ENCODE peak calls at places on chromosomes 1 and 21, in five cellular contexts. One of them, this sample, is unnamed.
A peak's percentile ranks its signal among the peaks of the same experiment; 100 is the strongest.

GRCh38 chr1:159279754-159280153 is 22.4 kb upstream of the FCER1A start:
- DNase-seq in choroid plexus epithelial cell: no peak
- DNase-seq in foreskin fibroblast: no peak
- DNase-seq in cardiac muscle cell: no peak
- DNase-seq in fibroblast of the aortic adventitia: no peak
- DNase-seq in this sample: peak; percentile 3

GRCh38 chr1:220642285-220642684 is 47.9 kb upstream of the C1orf115 start:
- DNase-seq in fibroblast of the aortic adventitia: no peak
- DNase-seq in choroid plexus epithelial cell: no peak
- DNase-seq in cardiac muscle cell: no peak
- DNase-seq in foreskin fibroblast: no peak
- DNase-seq in this sample: no peak

GRCh38 chr21:32599146-32599925 is 12.8 kb downstream of the CFAP298 start:
- DNase-seq in fibroblast of the aortic adventitia: no peak
- DNase-seq in foreskin fibroblast: no peak
- DNase-seq in choroid plexus epithelial cell: no peak
- DNase-seq in cardiac muscle cell: no peak
- DNase-seq in this sample: no peak

GRCh38 chr1:10980094-10980577 is 32.3 kb upstream of the TARDBP start:
- DNase-seq in fibroblast of the aortic adventitia: peak; percentile 83
- DNase-seq in foreskin fibroblast: peak; percentile 92
- DNase-seq in choroid plexus epithelial cell: peak; percentile 72
- DNase-seq in cardiac muscle cell: peak; percentile 83
- DNase-seq in this sample: peak; percentile 33

GRCh38 chr1:118204648-118205047 is 19.6 kb upstream of the SPAG17 start:
- DNase-seq in choroid plexus epithelial cell: no peak
- DNase-seq in fibroblast of the aortic adventitia: no peak
- DNase-seq in foreskin fibroblast: peak; percentile 4
- DNase-seq in cardiac muscle cell: no peak
- DNase-seq in this sample: no peak

GRCh38 chr1:181660621-181661020 is 177.3 kb downstream of the CACNA1E start:
- DNase-seq in fibroblast of the aortic adventitia: no peak
- DNase-seq in cardiac muscle cell: no peak
- DNase-seq in choroid plexus epithelial cell: no peak
- DNase-seq in foreskin fibroblast: no peak
- DNase-seq in this sample: peak; percentile 36

GRCh38 chr21:45979141-45979631 is 2.4 kb upstream of the COL6A1 start:
- DNase-seq in fibroblast of the aortic adventitia: no peak
- DNase-seq in foreskin fibroblast: peak; percentile 38
- DNase-seq in cardiac muscle cell: no peak
- DNase-seq in choroid plexus epithelial cell: peak; percentile 44
- DNase-seq in this sample: peak; percentile 75

GRCh38 chr1:95197616-95198252 is 36.3 kb upstream of the RWDD3 start:
- DNase-seq in fibroblast of the aortic adventitia: peak; percentile 7
- DNase-seq in foreskin fibroblast: peak; percentile 68
- DNase-seq in choroid plexus epithelial cell: peak; percentile 41
- DNase-seq in cardiac muscle cell: peak; percentile 23
- DNase-seq in this sample: peak; percentile 47

GRCh38 chr1:229689273-229689672 is 63.2 kb downstream of the URB2 start:
- DNase-seq in cardiac muscle cell: no peak
- DNase-seq in choroid plexus epithelial cell: no peak
- DNase-seq in fibroblast of the aortic adventitia: no peak
- DNase-seq in foreskin fibroblast: no peak
- DNase-seq in this sample: no peak

GRCh38 chr1:234585333-234586055 is 24.5 kb downstream of the IRF2BP2 start:
- DNase-seq in choroid plexus epithelial cell: no peak
- DNase-seq in foreskin fibroblast: peak; percentile 59
- DNase-seq in cardiac muscle cell: peak; percentile 37
- DNase-seq in fibroblast of the aortic adventitia: peak; percentile 88
- DNase-seq in this sample: peak; percentile 78

GRCh38 chr1:65512383-65512782 is 91.9 kb downstream of the LEPR start:
- DNase-seq in fibroblast of the aortic adventitia: no peak
- DNase-seq in foreskin fibroblast: peak; percentile 51
- DNase-seq in cardiac muscle cell: no peak
- DNase-seq in choroid plexus epithelial cell: no peak
- DNase-seq in this sample: peak; percentile 26

GRCh38 chr1:165564561-165564960 is 20.8 kb downstream of the LRRC52 start:
- DNase-seq in choroid plexus epithelial cell: no peak
- DNase-seq in cardiac muscle cell: no peak
- DNase-seq in fibroblast of the aortic adventitia: no peak
- DNase-seq in foreskin fibroblast: no peak
- DNase-seq in this sample: no peak

GRCh38 chr1:16617778-16618580 is 4.6 kb upstream of the NBPF1 start:
- DNase-seq in fibroblast of the aortic adventitia: no peak
- DNase-seq in choroid plexus epithelial cell: no peak
- DNase-seq in cardiac muscle cell: no peak
- DNase-seq in foreskin fibroblast: no peak
- DNase-seq in this sample: no peak

GRCh38 chr1:41895552-41895951 is 23.2 kb downstream of the HIVEP3 start:
- DNase-seq in choroid plexus epithelial cell: no peak
- DNase-seq in fibroblast of the aortic adventitia: no peak
- DNase-seq in cardiac muscle cell: no peak
- DNase-seq in foreskin fibroblast: no peak
- DNase-seq in this sample: no peak

GRCh38 chr1:188027613-188028012 is 1198.9 kb downstream of the PLA2G4A start:
- DNase-seq in cardiac muscle cell: peak; percentile 82
- DNase-seq in fibroblast of the aortic adventitia: peak; percentile 7
- DNase-seq in choroid plexus epithelial cell: peak; percentile 93
- DNase-seq in foreskin fibroblast: peak; percentile 62
- DNase-seq in this sample: peak; percentile 81

GRCh38 chr1:147545133-147545532 is 3.8 kb downstream of the BCL9 start:
- DNase-seq in choroid plexus epithelial cell: peak; percentile 41
- DNase-seq in cardiac muscle cell: peak; percentile 48
- DNase-seq in fibroblast of the aortic adventitia: peak; percentile 69
- DNase-seq in foreskin fibroblast: peak; percentile 30
- DNase-seq in this sample: peak; percentile 72

GRCh38 chr1:64856564-64856963 is 109.8 kb downstream of the JAK1 start:
- DNase-seq in choroid plexus epithelial cell: peak; percentile 26
- DNase-seq in fibroblast of the aortic adventitia: peak; percentile 9
- DNase-seq in foreskin fibroblast: no peak
- DNase-seq in cardiac muscle cell: peak; percentile 32
- DNase-seq in this sample: peak; percentile 28

GRCh38 chr1:91278754-91279153 is 125.9 kb downstream of the HFM1 start:
- DNase-seq in cardiac muscle cell: peak; percentile 50
- DNase-seq in foreskin fibroblast: peak; percentile 11
- DNase-seq in fibroblast of the aortic adventitia: peak; percentile 49
- DNase-seq in choroid plexus epithelial cell: peak; percentile 57
- DNase-seq in this sample: peak; percentile 31

GRCh38 chr1:175062339-175062738 is 5.3 kb upstream of the TNN start:
- DNase-seq in cardiac muscle cell: no peak
- DNase-seq in fibroblast of the aortic adventitia: no peak
- DNase-seq in choroid plexus epithelial cell: no peak
- DNase-seq in foreskin fibroblast: no peak
- DNase-seq in this sample: peak; percentile 30

GRCh38 chr1:227896710-227897655 is 50.7 kb downstream of the WNT9A start:
- DNase-seq in cardiac muscle cell: no peak
- DNase-seq in foreskin fibroblast: no peak
- DNase-seq in fibroblast of the aortic adventitia: no peak
- DNase-seq in choroid plexus epithelial cell: no peak
- DNase-seq in this sample: no peak

GRCh38 chr21:46078322-46078981 is 19.5 kb upstream of the COL6A2 start:
- DNase-seq in fibroblast of the aortic adventitia: peak; percentile 49
- DNase-seq in cardiac muscle cell: no peak
- DNase-seq in choroid plexus epithelial cell: no peak
- DNase-seq in foreskin fibroblast: peak; percentile 70
- DNase-seq in this sample: peak; percentile 87

GRCh38 chr1:160884579-160884978 is 401 bp downstream of the ITLN1 start:
- DNase-seq in fibroblast of the aortic adventitia: no peak
- DNase-seq in foreskin fibroblast: no peak
- DNase-seq in choroid plexus epithelial cell: no peak
- DNase-seq in cardiac muscle cell: no peak
- DNase-seq in this sample: no peak

GRCh38 chr1:21234779-21235178 is 55.5 kb downstream of the ECE1 start:
- DNase-seq in foreskin fibroblast: peak; percentile 87
- DNase-seq in cardiac muscle cell: no peak
- DNase-seq in choroid plexus epithelial cell: no peak
- DNase-seq in fibroblast of the aortic adventitia: peak; percentile 17
- DNase-seq in this sample: peak; percentile 60

GRCh38 chr1:194693244-194693643 is 1506.8 kb upstream of the B3GALT2 start:
- DNase-seq in choroid plexus epithelial cell: no peak
- DNase-seq in fibroblast of the aortic adventitia: no peak
- DNase-seq in cardiac muscle cell: no peak
- DNase-seq in foreskin fibroblast: no peak
- DNase-seq in this sample: no peak

GRCh38 chr1:56424744-56425493 is 154.4 kb downstream of the PLPP3 start:
- DNase-seq in choroid plexus epithelial cell: peak; percentile 78
- DNase-seq in foreskin fibroblast: peak; percentile 74
- DNase-seq in cardiac muscle cell: peak; percentile 57
- DNase-seq in fibroblast of the aortic adventitia: peak; percentile 36
- DNase-seq in this sample: peak; percentile 81

GRCh38 chr21:20639026-20639425 is 359.2 kb upstream of the NCAM2 start:
- DNase-seq in choroid plexus epithelial cell: peak; percentile 65
- DNase-seq in foreskin fibroblast: peak; percentile 4
- DNase-seq in fibroblast of the aortic adventitia: peak; percentile 16
- DNase-seq in cardiac muscle cell: peak; percentile 1
- DNase-seq in this sample: peak; percentile 16

GRCh38 chr1:217561446-217561845 is 69.4 kb downstream of the GPATCH2 start:
- DNase-seq in choroid plexus epithelial cell: peak; percentile 10
- DNase-seq in fibroblast of the aortic adventitia: no peak
- DNase-seq in foreskin fibroblast: no peak
- DNase-seq in cardiac muscle cell: peak; percentile 66
- DNase-seq in this sample: no peak

GRCh38 chr1:227748496-227749182 is 13.4 kb downstream of the SNAP47 start:
- DNase-seq in foreskin fibroblast: peak; percentile 34
- DNase-seq in cardiac muscle cell: peak; percentile 35
- DNase-seq in choroid plexus epithelial cell: no peak
- DNase-seq in fibroblast of the aortic adventitia: peak; percentile 78
- DNase-seq in this sample: peak; percentile 50

GRCh38 chr1:99527078-99527477 is 118.8 kb upstream of the PALMD start:
- DNase-seq in fibroblast of the aortic adventitia: peak; percentile 47
- DNase-seq in cardiac muscle cell: peak; percentile 56
- DNase-seq in foreskin fibroblast: peak; percentile 50
- DNase-seq in choroid plexus epithelial cell: peak; percentile 60
- DNase-seq in this sample: peak; percentile 29

GRCh38 chr1:44405041-44405803 is at the start of gene RNF220:
- DNase-seq in fibroblast of the aortic adventitia: peak; percentile 71
- DNase-seq in foreskin fibroblast: peak; percentile 77
- DNase-seq in choroid plexus epithelial cell: peak; percentile 81
- DNase-seq in cardiac muscle cell: peak; percentile 76
- DNase-seq in this sample: peak; percentile 49

GRCh38 chr1:36705629-36706028 is 222.9 kb upstream of the CSF3R start:
- DNase-seq in foreskin fibroblast: no peak
- DNase-seq in cardiac muscle cell: no peak
- DNase-seq in fibroblast of the aortic adventitia: no peak
- DNase-seq in choroid plexus epithelial cell: no peak
- DNase-seq in this sample: no peak

GRCh38 chr1:15106608-15107007 is 46.9 kb upstream of the TMEM51 start:
- DNase-seq in foreskin fibroblast: no peak
- DNase-seq in fibroblast of the aortic adventitia: no peak
- DNase-seq in choroid plexus epithelial cell: peak; percentile 10
- DNase-seq in cardiac muscle cell: peak; percentile 49
- DNase-seq in this sample: no peak

DNA sequence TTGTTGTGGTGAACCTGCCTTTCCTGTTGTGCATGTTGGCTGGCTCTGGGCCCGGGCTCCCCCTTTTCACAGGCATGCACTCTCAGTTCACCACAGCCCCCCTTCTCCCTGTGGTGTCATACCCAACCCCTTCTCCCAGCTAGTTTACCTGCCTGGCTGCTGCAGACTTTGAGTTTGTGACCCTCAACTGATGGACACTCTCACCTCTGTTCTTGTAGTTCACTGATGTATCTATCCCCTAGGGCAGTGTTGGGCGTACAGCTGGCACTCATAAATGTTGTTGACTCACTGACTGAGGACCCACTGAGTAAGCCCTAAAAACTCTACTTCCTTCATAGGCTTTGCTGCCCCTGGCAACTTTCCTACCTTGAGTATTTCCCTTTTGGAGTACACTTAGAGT is 54.9 kb downstream of the WDR64 start:
- DNase-seq in cardiac muscle cell: no peak
- DNase-seq in choroid plexus epithelial cell: no peak
- DNase-seq in foreskin fibroblast: peak; percentile 92
- DNase-seq in fibroblast of the aortic adventitia: peak; percentile 43
- DNase-seq in this sample: peak; percentile 90
- H3K4me3 ChIP-seq in cardiac muscle cell: no peak overlapping the region
- H3K4me3 ChIP-seq in choroid plexus epithelial cell: no peak overlapping the region
- H3K4me3 ChIP-seq in foreskin fibroblast: no peak overlapping the region
- H3K4me3 ChIP-seq in fibroblast of the aortic adventitia: no peak overlapping the region
- H3K4me3 ChIP-seq in this sample: no peak overlapping the region

GRCh38 chr1:46445773-46446256 is 43.8 kb upstream of the DMBX1 start:
- DNase-seq in foreskin fibroblast: no peak
- DNase-seq in fibroblast of the aortic adventitia: no peak
- DNase-seq in choroid plexus epithelial cell: no peak
- DNase-seq in cardiac muscle cell: no peak
- DNase-seq in this sample: no peak
- TF ChIP-seq CTCF in foreskin fibroblast: no peak
- TF ChIP-seq CTCF in fibroblast of the aortic adventitia: peak; percentile 16
- TF ChIP-seq CTCF in choroid plexus epithelial cell: peak; percentile 28
- TF ChIP-seq CTCF in cardiac muscle cell: peak; percentile 20
- TF ChIP-seq CTCF in this sample: no peak

DNA sequence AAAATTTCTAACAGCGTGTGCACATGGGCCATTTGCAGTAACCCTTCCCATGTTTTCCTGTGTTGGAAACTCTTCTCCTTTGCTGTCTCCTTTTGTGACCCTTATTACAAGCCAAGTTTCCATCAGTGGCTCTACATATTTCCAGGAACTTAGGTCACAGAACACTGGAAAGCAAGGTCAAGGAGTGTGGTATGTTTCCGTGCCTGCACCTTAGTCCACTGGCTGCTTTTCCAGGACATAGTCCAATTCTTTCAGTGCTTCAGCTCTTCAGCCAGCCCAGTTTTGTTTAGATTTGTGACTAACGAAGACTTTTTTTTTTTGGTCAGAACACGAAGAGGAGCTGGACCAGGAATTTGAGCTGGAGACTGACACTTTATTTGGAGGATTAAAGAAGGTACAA is 33.8 kb downstream of the HHAT start:
- DNase-seq in foreskin fibroblast: peak; percentile 67
- DNase-seq in fibroblast of the aortic adventitia: peak; percentile 82
- DNase-seq in cardiac muscle cell: peak; percentile 66
- DNase-seq in choroid plexus epithelial cell: no peak
- DNase-seq in this sample: peak; percentile 54
- H3K4me3 ChIP-seq in foreskin fibroblast: no peak overlapping the region
- H3K4me3 ChIP-seq in fibroblast of the aortic adventitia: no peak overlapping the region
- H3K4me3 ChIP-seq in cardiac muscle cell: no peak overlapping the region
- H3K4me3 ChIP-seq in choroid plexus epithelial cell: no peak overlapping the region
- H3K4me3 ChIP-seq in this sample: no peak overlapping the region

GRCh38 chr1:237124856-237125462 is 83.0 kb downstream of the RYR2 start:
- DNase-seq in fibroblast of the aortic adventitia: no peak
- DNase-seq in choroid plexus epithelial cell: peak; percentile 20
- DNase-seq in cardiac muscle cell: peak; percentile 5
- DNase-seq in foreskin fibroblast: no peak
- DNase-seq in this sample: no peak
- TF ChIP-seq CTCF in fibroblast of the aortic adventitia: no peak
- TF ChIP-seq CTCF in choroid plexus epithelial cell: peak; percentile 41
- TF ChIP-seq CTCF in cardiac muscle cell: peak; percentile 40
- TF ChIP-seq CTCF in foreskin fibroblast: no peak
- TF ChIP-seq CTCF in this sample: peak; percentile 22

GRCh38 chr1:226691257-226691656 is 47.8 kb downstream of the ITPKB start:
- DNase-seq in foreskin fibroblast: no peak
- DNase-seq in cardiac muscle cell: no peak
- DNase-seq in fibroblast of the aortic adventitia: no peak
- DNase-seq in choroid plexus epithelial cell: no peak
- DNase-seq in this sample: no peak
- H3K4me3 ChIP-seq in foreskin fibroblast: no peak overlapping the region
- H3K4me3 ChIP-seq in cardiac muscle cell: no peak overlapping the region
- H3K4me3 ChIP-seq in fibroblast of the aortic adventitia: no peak overlapping the region
- H3K4me3 ChIP-seq in choroid plexus epithelial cell: no peak overlapping the region
- H3K4me3 ChIP-seq in this sample: no peak overlapping the region

This sample was measured in fibroblast of mammary gland.